ENCODE peak calls at places on chromosome 5, in four cellular contexts. One of them, this sample, is unnamed.

GRCh38 chr5:143850050-143850713 is 38.2 kb downstream of the HMHB1 start:
- DNase-seq in K562: no peak
- DNase-seq in HepG2: no peak
- DNase-seq in GM12878: no peak
- DNase-seq in this sample: no peak

GRCh38 chr5:31492824-31493223 is 39.1 kb downstream of the DROSHA start:
- DNase-seq in K562: no peak
- DNase-seq in HepG2: no peak
- DNase-seq in GM12878: no peak
- DNase-seq in this sample: no peak

GRCh38 chr5:179279347-179280094 is 65.7 kb downstream of the ADAMTS2 start:
- DNase-seq in K562: no peak
- DNase-seq in HepG2: no peak
- DNase-seq in GM12878: no peak
- DNase-seq in this sample: no peak

GRCh38 chr5:80864706-80865435 is 95.3 kb upstream of the RASGRF2 start:
- DNase-seq in K562: no peak
- DNase-seq in HepG2: no peak
- DNase-seq in GM12878: no peak
- DNase-seq in this sample: no peak

GRCh38 chr5:102312586-102312985 is 16.5 kb upstream of the SLCO4C1 start:
- DNase-seq in K562: no peak
- DNase-seq in HepG2: no peak
- DNase-seq in GM12878: no peak
- DNase-seq in this sample: no peak

GRCh38 chr5:133864711-133865110 is 103.7 kb downstream of the C5orf15 start:
- DNase-seq in K562: no peak
- DNase-seq in HepG2: no peak
- DNase-seq in GM12878: no peak
- DNase-seq in this sample: no peak

GRCh38 chr5:150081541-150082283 is 4.6 kb downstream of the CSF1R start:
- DNase-seq in K562: no peak
- DNase-seq in HepG2: no peak
- DNase-seq in GM12878: no peak
- DNase-seq in this sample: no peak

GRCh38 chr5:54049144-54049543 is 261.2 kb downstream of the ARL15 start:
- DNase-seq in K562: no peak
- DNase-seq in HepG2: no peak
- DNase-seq in GM12878: no peak
- DNase-seq in this sample: no peak

GRCh38 chr5:139294372-139295165 is 1.0 kb downstream of the MATR3 start:
- DNase-seq in K562: peak
- DNase-seq in HepG2: peak
- DNase-seq in GM12878: no peak
- DNase-seq in this sample: peak

GRCh38 chr5:149172261-149172660 is 31.0 kb downstream of the ABLIM3 start:
- DNase-seq in K562: no peak
- DNase-seq in HepG2: no peak
- DNase-seq in GM12878: no peak
- DNase-seq in this sample: no peak

GRCh38 chr5:95870105-95870672 is 47.7 kb upstream of the GLRX start:
- DNase-seq in K562: no peak
- DNase-seq in HepG2: peak
- DNase-seq in GM12878: peak
- DNase-seq in this sample: no peak

GRCh38 chr5:43001748-43002147 is 38.4 kb downstream of the ANXA2R start:
- DNase-seq in K562: no peak
- DNase-seq in HepG2: no peak
- DNase-seq in GM12878: no peak
- DNase-seq in this sample: no peak

GRCh38 chr5:158879993-158880392 is 219.7 kb downstream of the EBF1 start:
- DNase-seq in K562: no peak
- DNase-seq in HepG2: no peak
- DNase-seq in GM12878: no peak
- DNase-seq in this sample: no peak
- TF ChIP-seq JUND in K562: no peak
- TF ChIP-seq JUND in HepG2: no peak
- TF ChIP-seq JUND in GM12878: no peak
- TF ChIP-seq JUND in this sample: no peak

DNA sequence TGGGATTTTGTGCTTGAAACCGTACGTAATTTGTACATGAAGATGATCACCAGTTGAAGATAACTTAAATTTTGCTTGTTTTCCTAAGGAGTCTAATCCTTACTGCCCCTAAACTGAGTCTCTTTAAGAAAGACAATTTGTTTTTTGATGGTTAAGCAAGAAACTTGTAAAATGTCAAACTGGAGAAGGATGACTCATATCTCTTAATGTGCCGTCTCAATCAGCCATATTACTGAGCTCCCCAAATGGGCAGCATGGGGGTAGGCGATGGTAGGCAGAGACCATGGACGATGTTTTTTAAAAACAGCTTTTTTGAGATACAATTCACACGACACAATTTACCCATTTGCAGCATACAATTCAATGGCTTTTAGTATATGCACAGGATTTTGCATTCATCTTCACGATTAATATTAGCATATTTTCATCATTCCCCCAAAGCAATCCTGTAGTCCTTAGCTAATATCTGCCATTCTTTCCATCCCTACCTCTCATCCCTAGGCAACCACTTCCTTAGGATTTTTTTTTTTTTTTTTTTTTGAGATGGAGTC is 14.3 kb downstream of the ARHGAP26 start:
- DNase-seq in K562: no peak
- DNase-seq in HepG2: no peak
- DNase-seq in GM12878: no peak
- DNase-seq in this sample: no peak
- TF ChIP-seq FOXM1 in K562: no peak
- TF ChIP-seq FOXM1 in HepG2: no peak
- TF ChIP-seq FOXM1 in GM12878: no peak
- TF ChIP-seq FOXM1 in this sample: no peak

GRCh38 chr5:94707359-94707758 is 88.9 kb downstream of the SLF1 start:
- DNase-seq in K562: no peak
- DNase-seq in HepG2: no peak
- DNase-seq in GM12878: no peak
- DNase-seq in this sample: no peak

GRCh38 chr5:94705427-94705826 is 87.0 kb downstream of the SLF1 start:
- DNase-seq in K562: no peak
- DNase-seq in HepG2: no peak
- DNase-seq in GM12878: no peak
- DNase-seq in this sample: no peak

GRCh38 chr5:94700592-94700991 is 82.1 kb downstream of the SLF1 start:
- DNase-seq in K562: no peak
- DNase-seq in HepG2: no peak
- DNase-seq in GM12878: peak
- DNase-seq in this sample: no peak

GRCh38 chr5:94698189-94698588 is 79.7 kb downstream of the SLF1 start:
- DNase-seq in K562: no peak
- DNase-seq in HepG2: no peak
- DNase-seq in GM12878: no peak
- DNase-seq in this sample: no peak

DNA sequence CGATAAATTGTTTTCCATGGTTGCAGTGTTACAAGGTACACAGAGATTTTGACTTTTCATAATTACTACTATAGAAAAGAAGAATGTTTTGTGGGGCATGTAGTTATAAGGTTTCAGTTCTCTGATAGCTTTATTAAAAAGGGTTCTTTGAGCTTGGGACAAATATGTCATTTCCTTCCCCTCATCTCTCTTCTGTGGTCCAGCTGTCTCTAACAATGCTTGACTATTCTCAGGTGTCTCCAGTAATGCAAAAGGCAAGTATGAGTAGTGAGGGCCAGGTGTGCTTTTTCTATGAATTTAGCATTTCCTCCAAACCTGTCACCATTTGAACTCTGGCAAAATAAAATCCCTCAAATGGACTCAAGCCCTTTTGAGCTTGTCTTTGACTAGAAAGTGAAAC is 84.3 kb downstream of the SLF1 start:
- DNase-seq in K562: no peak
- DNase-seq in HepG2: no peak
- DNase-seq in GM12878: peak
- DNase-seq in this sample: no peak
- TF ChIP-seq GABPA in K562: no peak
- TF ChIP-seq GABPA in HepG2: no peak
- TF ChIP-seq GABPA in GM12878: no peak
- TF ChIP-seq GABPA in this sample: no peak

DNA sequence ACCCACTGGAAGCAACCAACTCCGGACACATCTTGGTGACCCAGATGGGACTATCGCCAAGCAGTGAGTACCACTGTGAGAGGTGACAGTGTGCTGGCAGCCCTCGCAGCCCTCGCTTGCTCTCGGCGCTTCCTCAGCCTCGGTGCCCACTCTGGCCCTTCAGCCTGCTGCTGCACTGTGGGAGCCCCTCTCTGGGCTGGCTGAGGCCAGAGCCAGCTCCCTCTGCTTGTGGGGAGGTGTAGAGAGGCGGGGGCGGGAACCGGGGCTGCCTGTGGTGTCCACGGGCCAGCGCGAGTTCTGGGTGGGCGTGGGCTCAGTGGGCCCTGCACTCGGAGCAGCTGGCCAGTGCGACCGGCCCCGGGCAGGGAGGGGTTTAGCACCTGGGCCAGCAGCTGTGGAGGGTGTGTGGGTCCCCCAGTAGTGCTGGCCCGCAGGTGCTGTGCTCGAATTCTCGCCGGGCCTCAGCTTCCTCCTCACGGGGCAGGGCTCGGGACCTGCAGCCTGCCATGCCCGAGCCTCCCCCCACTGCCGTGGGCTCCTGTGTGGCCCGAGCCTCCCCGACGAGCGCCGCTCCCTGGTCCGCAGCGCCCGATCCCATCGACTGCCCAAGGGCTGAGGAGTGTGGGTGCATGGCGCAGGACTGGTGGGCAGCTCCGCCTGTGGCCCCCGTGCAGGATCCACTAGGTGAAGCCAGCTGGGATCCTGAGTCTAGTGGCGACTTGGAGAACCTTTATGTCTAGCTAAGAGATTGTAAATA is 78.5 kb upstream of the PLPP1 start:
- DNase-seq in K562: no peak
- DNase-seq in HepG2: no peak
- DNase-seq in GM12878: no peak
- DNase-seq in this sample: no peak
- TF ChIP-seq JUND in K562: no peak
- TF ChIP-seq JUND in HepG2: no peak
- TF ChIP-seq JUND in GM12878: no peak
- TF ChIP-seq JUND in this sample: no peak

DNA sequence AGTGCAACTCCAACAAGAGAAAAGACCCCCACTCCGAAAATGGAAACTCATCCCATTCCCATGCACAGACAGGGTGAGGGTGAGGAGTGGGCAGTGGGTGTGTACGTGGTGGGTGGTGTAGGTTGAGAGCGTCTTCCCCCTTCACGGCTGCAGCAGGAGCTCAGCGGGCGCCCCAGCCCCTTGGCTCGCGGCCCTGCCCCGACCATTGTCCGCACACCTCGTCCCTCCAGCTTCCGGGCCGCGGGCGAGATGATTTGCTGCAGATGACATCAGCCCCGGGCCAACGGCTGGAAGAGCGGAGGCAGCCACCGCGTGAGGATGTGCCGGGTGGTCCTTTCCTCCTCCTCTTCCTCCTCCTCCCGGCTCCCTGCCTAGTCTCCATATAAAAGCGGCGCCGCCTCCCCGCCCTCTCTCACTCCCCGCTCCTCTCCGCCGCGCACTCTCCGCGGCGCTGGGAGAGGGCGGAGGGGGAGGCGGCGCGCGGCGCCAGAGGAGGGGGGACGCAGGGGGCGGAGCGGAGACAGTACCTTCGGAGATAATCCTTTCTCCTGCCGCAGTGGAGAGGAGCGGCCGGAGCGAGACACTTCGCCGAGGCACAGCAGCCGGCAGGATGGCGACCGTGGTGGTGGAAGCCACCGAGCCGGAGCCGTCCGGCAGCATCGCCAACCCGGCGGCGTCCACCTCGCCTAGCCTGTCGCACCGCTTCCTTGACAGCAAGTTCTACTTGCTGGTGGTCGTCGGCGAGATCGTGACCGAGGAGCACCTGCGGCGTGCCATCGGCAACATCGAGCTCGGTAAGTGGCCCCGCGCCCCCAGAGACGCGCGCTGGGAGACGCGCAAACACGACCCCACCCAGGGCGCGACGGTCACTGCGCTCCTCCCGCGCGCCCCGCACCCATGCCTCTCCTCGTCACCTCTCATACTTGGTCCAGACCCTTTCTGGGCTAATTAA is at the start of gene MAP1B:
- DNase-seq in K562: peak
- DNase-seq in HepG2: peak
- DNase-seq in GM12878: no peak
- DNase-seq in this sample: peak
- TF ChIP-seq FOXM1 in K562: no peak
- TF ChIP-seq FOXM1 in HepG2: no peak
- TF ChIP-seq FOXM1 in GM12878: no peak
- TF ChIP-seq FOXM1 in this sample: no peak

DNA sequence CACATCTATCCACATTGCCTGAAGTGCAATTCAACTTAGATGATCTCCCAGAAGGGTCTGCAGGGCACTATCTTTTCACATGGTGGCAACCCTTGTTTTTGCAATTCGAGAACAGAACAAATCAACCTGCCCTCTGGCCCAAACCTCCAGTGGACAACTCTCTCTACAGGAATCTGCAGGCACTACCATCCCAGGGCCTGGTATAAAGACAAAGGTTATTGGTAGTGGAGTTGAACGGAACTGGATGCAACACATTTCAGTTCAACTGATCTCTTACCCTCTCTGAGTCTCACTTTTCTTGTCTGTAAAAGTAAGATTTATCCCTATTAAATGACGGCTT is 153.2 kb upstream of the EGFLAM start:
- DNase-seq in K562: no peak
- DNase-seq in HepG2: peak
- DNase-seq in GM12878: no peak
- DNase-seq in this sample: no peak
- TF ChIP-seq GABPA in K562: no peak
- TF ChIP-seq GABPA in HepG2: no peak
- TF ChIP-seq GABPA in GM12878: no peak
- TF ChIP-seq GABPA in this sample: no peak